ENCODE peak calls at places on chromosomes 4 and X, in ten cellular contexts. N is effector memory CD4-positive, alpha-beta T cell; W is cardiac muscle cell; K is A673; C is IMR-90; E is left ventricle myocardium inferior; M is NT2/D1; B is gastrocnemius medialis; S is upper lobe of left lung; J is mammary epithelial cell. H is an unnamed sample.

GRCh38 chr4:146333187-146333894 is 119.0 kb downstream of the REELD1 start:
- DNase-seq in N (no peak), W (no peak), K (peak), C (peak), E (no peak), M (no peak), B (no peak), S (no peak), J (peak), H (no peak)

GRCh38 chrX:11929476-11929875 is 171.4 kb downstream of the MSL3 start:
- DNase-seq in N (no peak), W (no peak), K (no peak), C (no peak), E (no peak), M (no peak), B (no peak), S (no peak), J (peak), H (no peak)

GRCh38 chr4:183335369-183335940 is 13.2 kb upstream of the CLDN24 start:
- DNase-seq in N (no peak), W (no peak), K (peak), C (peak), E (no peak), M (no peak), B (no peak), S (no peak), J (peak), H (no peak)

GRCh38 chr4:113162089-113162488 is 112.6 kb downstream of the ANK2 start:
- DNase-seq in N (no peak), W (no peak), K (no peak), C (no peak), E (no peak), M (no peak), B (no peak), S (no peak), J (peak), H (no peak)

GRCh38 chr4:17475481-17475880 is 36.4 kb downstream of the QDPR start:
- DNase-seq in N (no peak), W (no peak), K (no peak), C (peak), E (no peak), M (no peak), B (no peak), S (no peak), J (peak), H (no peak)

GRCh38 chr4:176889776-176890175 is 97.1 kb upstream of the VEGFC start:
- DNase-seq in N (no peak), W (no peak), K (no peak), C (no peak), E (no peak), M (no peak), B (no peak), S (no peak), J (no peak), H (no peak)

GRCh38 chr4:34289962-34290361 is 1954.4 kb downstream of the ARAP2 start:
- DNase-seq in N (no peak), W (no peak), K (no peak), C (no peak), E (no peak), M (no peak), B (no peak), S (no peak), J (no peak), H (no peak)

GRCh38 chrX:14777484-14777883 is 95.4 kb downstream of the FANCB start:
- DNase-seq in N (no peak), W (no peak), K (no peak), C (peak), E (no peak), M (no peak), B (no peak), S (no peak), J (peak), H (no peak)

GRCh38 chrX:128816919-128817318 is 706.4 kb downstream of the SMARCA1 start:
- DNase-seq in N (no peak), W (peak), K (peak), C (no peak), E (no peak), M (peak), B (no peak), S (no peak), J (no peak), H (no peak)

GRCh38 chr4:164212134-164212533 is 541.8 kb upstream of the SMIM31 start:
- DNase-seq in N (no peak), W (no peak), K (no peak), C (no peak), E (no peak), M (no peak), B (no peak), S (no peak), J (peak), H (no peak)

GRCh38 chr4:81085979-81086378 is 55.5 kb downstream of the BMP3 start:
- DNase-seq in N (no peak), W (no peak), K (no peak), C (no peak), E (no peak), M (no peak), B (no peak), S (no peak), J (no peak), H (no peak)

GRCh38 chr4:150389896-150390530 is 191.9 kb upstream of the MAB21L2 start:
- DNase-seq in N (no peak), W (no peak), K (no peak), C (peak), E (no peak), M (no peak), B (no peak), S (no peak), J (no peak), H (no peak)

DNA sequence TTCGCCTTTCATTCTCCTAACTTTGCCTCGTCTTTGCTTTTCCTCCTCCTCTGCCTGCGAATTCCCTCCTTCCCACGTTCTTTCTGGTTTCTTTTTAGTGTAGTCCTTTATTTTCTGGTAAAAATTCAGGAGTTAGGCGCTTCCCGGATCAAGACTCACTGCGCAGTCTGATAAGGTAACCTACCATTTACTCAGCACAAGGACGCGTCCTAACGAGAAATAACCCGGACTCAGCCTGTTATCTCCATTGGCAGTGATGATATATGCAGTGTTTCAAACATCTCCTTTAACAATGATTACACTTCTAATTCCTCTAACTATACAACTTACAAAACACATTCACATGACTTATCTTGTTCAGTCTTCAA is 357 bp upstream of the ETNPPL start:
- DNase-seq in N (no peak), W (no peak), K (no peak), C (no peak), E (no peak), M (no peak), B (no peak), S (no peak), J (no peak), H (no peak)
- H3K4me3 ChIP-seq in N (peak), W (peak), K (peak), C (peak), E (peak), M (peak), B (peak), S (peak), J (peak), H (peak)

DNA sequence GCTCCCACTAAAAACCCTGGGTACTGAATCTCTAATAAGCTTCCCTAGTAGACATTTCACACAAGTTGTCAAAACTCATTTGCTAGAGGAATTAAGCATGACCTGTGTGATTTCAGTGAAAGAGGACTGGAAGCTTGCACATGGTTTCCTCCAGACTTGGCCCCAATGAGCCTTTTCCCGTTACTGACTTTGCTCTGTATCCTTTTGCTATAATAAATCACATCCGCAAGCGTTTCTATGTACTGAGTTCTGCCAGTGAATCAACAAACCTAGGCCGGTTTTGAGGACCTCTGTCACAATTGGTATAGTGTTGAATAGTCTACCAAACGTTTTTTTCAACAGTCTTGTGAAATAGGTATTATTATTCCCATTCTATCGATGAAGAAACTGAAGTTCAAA is 8.2 kb downstream of the ATP11C start:
- DNase-seq in N (no peak), W (no peak), K (no peak), C (no peak), E (no peak), M (no peak), B (no peak), S (no peak), J (no peak), H (no peak)
- H3K4me3 ChIP-seq in N (no peak), W (no peak), K (no peak), C (no peak), E (no peak), M (no peak), B (no peak), S (no peak), J (no peak), H (no peak)

DNA sequence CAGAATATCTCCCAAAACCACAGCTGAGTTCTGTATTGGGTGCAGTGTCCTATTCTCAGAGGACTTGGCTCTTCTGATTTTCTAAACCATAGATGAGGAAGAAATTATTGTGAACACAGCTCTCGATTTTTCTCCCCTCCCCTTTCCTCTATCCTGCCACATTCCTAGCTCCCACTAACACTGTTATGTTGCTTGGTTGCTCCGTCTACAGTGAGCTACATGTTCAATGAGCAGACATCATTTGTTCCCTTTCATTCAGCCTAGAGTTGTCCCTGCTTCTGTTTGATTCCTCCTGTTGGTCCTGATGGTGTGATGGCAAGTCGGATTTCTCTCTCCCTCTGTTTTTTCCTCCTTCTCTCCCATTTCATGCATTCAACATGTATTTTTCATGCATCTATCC is 65.9 kb downstream of the DIPK2B start:
- DNase-seq in N (no peak), W (no peak), K (no peak), C (no peak), E (no peak), M (no peak), B (no peak), S (no peak), J (no peak), H (no peak)
- H3K4me3 ChIP-seq in N (no peak), W (no peak), K (no peak), C (no peak), E (no peak), M (no peak), B (no peak), S (no peak), J (no peak), H (no peak)

GRCh38 chrX:150694738-150695410 is 1.7 kb downstream of the MTMR1 start:
- DNase-seq in N (no peak), W (no peak), K (no peak), C (no peak), E (no peak), M (no peak), B (no peak), S (no peak), J (no peak), H (no peak)

GRCh38 chrX:150696836-150697235 is 3.6 kb downstream of the MTMR1 start:
- DNase-seq in N (no peak), W (no peak), K (no peak), C (no peak), E (no peak), M (no peak), B (no peak), S (no peak), J (no peak), H (no peak)

GRCh38 chrX:150696264-150696789 is 3.1 kb downstream of the MTMR1 start:
- DNase-seq in N (no peak), W (no peak), K (no peak), C (no peak), E (no peak), M (no peak), B (no peak), S (no peak), J (no peak), H (no peak)

GRCh38 chrX:150700107-150700506 is 6.9 kb downstream of the MTMR1 start:
- DNase-seq in N (no peak), W (no peak), K (no peak), C (no peak), E (no peak), M (no peak), B (no peak), S (no peak), J (no peak), H (no peak)

GRCh38 chrX:150697641-150698040 is 4.4 kb downstream of the MTMR1 start:
- DNase-seq in N (no peak), W (no peak), K (no peak), C (no peak), E (no peak), M (no peak), B (no peak), S (no peak), J (no peak), H (no peak)
- H3K4me3 ChIP-seq in N (no peak), W (no peak), K (no peak), C (no peak), E (no peak), M (no peak), B (no peak), S (no peak), J (no peak), H (no peak)

GRCh38 chr4:2799971-2800690 is 7.2 kb downstream of the SH3BP2 start:
- DNase-seq in N (no peak), W (no peak), K (no peak), C (no peak), E (peak), M (no peak), B (no peak), S (peak), J (no peak), H (peak)
- H3K4me3 ChIP-seq in N (peak), W (no peak), K (no peak), C (no peak), E (peak), M (no peak), B (peak), S (peak), J (no peak), H (peak)

DNA sequence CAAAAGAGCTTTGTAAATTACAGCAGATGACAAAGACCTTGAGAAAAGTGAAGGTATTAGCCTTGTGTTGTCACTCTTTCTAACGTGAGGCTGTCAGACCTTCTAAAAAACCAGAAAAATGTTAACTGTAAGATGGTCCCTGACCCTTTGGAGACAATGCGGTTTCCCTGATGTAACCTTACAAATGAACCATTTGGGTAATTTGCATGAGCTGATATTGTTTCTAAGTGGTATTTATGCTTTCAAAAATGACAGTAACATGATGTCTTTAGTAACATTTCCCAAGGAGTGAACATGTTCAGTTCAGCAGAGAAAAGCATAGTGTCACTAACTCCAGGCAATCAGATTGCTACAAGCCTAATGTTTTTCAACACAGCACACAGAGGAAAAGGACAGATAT is 434.6 kb downstream of the KCNIP4 start:
- DNase-seq in N (no peak), W (no peak), K (no peak), C (no peak), E (no peak), M (no peak), B (no peak), S (no peak), J (no peak), H (no peak)
- H3K4me3 ChIP-seq in N (no peak), W (no peak), K (no peak), C (no peak), E (no peak), M (no peak), B (no peak), S (no peak), J (no peak), H (no peak)

GRCh38 chr4:148847544-148847943 is 405.3 kb upstream of the NR3C2 start:
- DNase-seq in N (no peak), W (no peak), K (no peak), C (no peak), E (no peak), M (no peak), B (no peak), S (no peak), J (no peak), H (no peak)
- H3K4me3 ChIP-seq in N (no peak), W (no peak), K (no peak), C (no peak), E (no peak), M (no peak), B (no peak), S (no peak), J (no peak), H (no peak)

DNA sequence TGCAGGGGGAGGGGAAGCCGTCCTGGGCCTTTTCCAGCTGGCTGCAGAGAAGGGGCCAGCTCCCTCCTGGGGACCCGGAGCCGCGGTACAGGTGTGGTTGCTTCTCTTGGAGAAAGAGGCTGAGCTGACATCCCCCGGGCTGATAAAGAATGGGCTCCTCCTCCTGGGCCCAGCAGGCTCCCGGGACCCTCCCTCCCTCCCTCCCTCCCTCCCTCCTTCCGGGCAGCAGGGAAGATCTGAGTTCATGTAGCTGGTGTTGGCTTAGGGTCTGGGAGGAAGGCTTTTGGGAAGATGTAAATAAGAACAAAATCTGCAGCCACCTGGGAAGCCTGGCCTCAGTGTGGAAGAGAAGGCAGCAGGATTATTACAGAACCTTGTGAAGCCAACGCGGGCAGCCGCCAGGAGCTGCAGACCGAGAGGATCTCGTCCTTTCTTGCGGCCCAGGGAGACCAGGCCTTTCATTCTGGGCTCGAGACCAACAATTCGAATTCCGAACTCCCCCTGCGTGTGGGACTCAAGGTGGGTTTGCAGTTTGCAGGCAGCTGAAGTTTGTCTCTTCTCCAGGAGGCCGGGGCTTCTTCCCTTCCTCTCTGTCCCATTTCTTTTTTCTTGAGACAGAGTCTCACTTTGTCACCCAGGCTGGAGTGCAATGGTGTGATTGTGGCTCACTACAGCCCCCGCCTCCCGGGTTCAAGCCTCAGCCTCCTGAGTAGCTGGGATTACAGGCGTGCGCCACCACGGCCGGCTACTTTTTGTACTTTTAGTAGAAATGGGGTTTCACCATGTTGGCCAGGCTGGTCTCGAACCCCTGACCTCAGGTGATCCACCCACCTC is at the start of gene PLCXD1:
- DNase-seq in N (no peak), W (peak), K (peak), C (peak), E (peak), M (peak), B (no peak), S (no peak), J (no peak), H (no peak)
- H3K4me3 ChIP-seq in N (no peak), W (peak), K (peak), C (peak), E (peak), M (peak), B (no peak), S (peak), J (no peak), H (no peak)